ENCODE peak calls at places on chromosomes 1 and 21, in five cellular contexts. H is left ventricle myocardium inferior, I is testis, W is right atrium auricular region, D is cardiac muscle cell. G is an unnamed sample.
A peak's percentile ranks its signal among the peaks of the same experiment; 100 is the strongest.

GRCh38 chr1:210248341-210248740 is 15.7 kb downstream of the SERTAD4 start:
- DNase-seq in H (no peak), I (no peak), W (no peak), D (no peak), G (no peak)

GRCh38 chr1:219726480-219727272 is 113.8 kb upstream of the ZC3H11B start:
- DNase-seq in H (no peak), I (no peak), W (no peak), D (no peak), G (no peak)

GRCh38 chr1:224565611-224566406 is 50.3 kb upstream of the CNIH3 start:
- DNase-seq in H (no peak), I (no peak), W (no peak), D (no peak), G (no peak)

GRCh38 chr1:1072849-1073742 is 1.0 kb downstream of the RNF223 start:
- DNase-seq in H (no peak), I (no peak), W (no peak), D (no peak), G (no peak)

GRCh38 chr1:165490175-165490574 is 45.2 kb upstream of the RXRG start:
- DNase-seq in H (peak; percentile 83), I (peak; percentile 61), W (peak; percentile 72), D (no peak), G (peak; percentile 26)

GRCh38 chr1:172040466-172040865 is 199.2 kb downstream of the DNM3 start:
- DNase-seq in H (no peak), I (no peak), W (no peak), D (no peak), G (no peak)

GRCh38 chr1:155170806-155171205 is 2.3 kb downstream of the KRTCAP2 start:
- DNase-seq in H (no peak), I (no peak), W (peak; percentile 40), D (no peak), G (no peak)

GRCh38 chr1:225881081-225882007 is 836 bp downstream of the TMEM63A start:
- DNase-seq in H (peak; percentile 61), I (peak; percentile 32), W (no peak), D (peak; percentile 47), G (peak; percentile 74)

GRCh38 chr1:54227091-54227602 is 27.2 kb downstream of the MRPL37 start:
- DNase-seq in H (no peak), I (peak; percentile 56), W (no peak), D (no peak), G (no peak)

GRCh38 chr1:184503221-184503749 is 116.5 kb downstream of the C1orf21 start:
- DNase-seq in H (no peak), I (no peak), W (no peak), D (no peak), G (no peak)

GRCh38 chr1:87949711-87950110 is 621.0 kb downstream of the LMO4 start:
- DNase-seq in H (no peak), I (no peak), W (no peak), D (no peak), G (no peak)

GRCh38 chr1:217435159-217435558 is 195.7 kb downstream of the GPATCH2 start:
- DNase-seq in H (no peak), I (no peak), W (no peak), D (no peak), G (no peak)

GRCh38 chr1:180247061-180247460 is 17.0 kb downstream of the LHX4 start:
- DNase-seq in H (no peak), I (no peak), W (no peak), D (no peak), G (no peak)

GRCh38 chr21:43740497-43741156 is 21.7 kb downstream of the PDXK start:
- DNase-seq in H (no peak), I (peak; percentile 90), W (no peak), D (peak; percentile 87), G (peak; percentile 71)

GRCh38 chr1:84972377-84972987 is 24.4 kb downstream of the MCOLN2 start:
- DNase-seq in H (no peak), I (no peak), W (no peak), D (no peak), G (no peak)

GRCh38 chr1:93483606-93484005 is 35.7 kb downstream of the FNBP1L start:
- DNase-seq in H (no peak), I (no peak), W (no peak), D (no peak), G (no peak)

GRCh38 chr21:26835027-26835713 is 10.0 kb downstream of the ADAMTS1 start:
- DNase-seq in H (no peak), I (no peak), W (no peak), D (no peak), G (peak; percentile 67)

GRCh38 chr1:226678701-226679100 is 60.4 kb downstream of the ITPKB start:
- DNase-seq in H (no peak), I (no peak), W (no peak), D (no peak), G (no peak)

GRCh38 chr1:114470681-114471080 is 40.3 kb downstream of the TRIM33 start:
- DNase-seq in H (no peak), I (no peak), W (no peak), D (no peak), G (no peak)

GRCh38 chr1:159040893-159041724 is 31.4 kb downstream of the IFI16 start:
- DNase-seq in H (no peak), I (no peak), W (no peak), D (no peak), G (no peak)

GRCh38 chr1:205271745-205272144 is 44.0 kb downstream of the TMCC2 start:
- DNase-seq in H (no peak), I (no peak), W (no peak), D (no peak), G (no peak)
- H3K27ac ChIP-seq in H (no peak overlapping the region), I (no peak overlapping the region), W (no peak overlapping the region), D (no peak overlapping the region), G (no peak overlapping the region)

GRCh38 chr1:2826316-2826715 is 24.8 kb upstream of the TTC34 start:
- DNase-seq in H (no peak), I (no peak), W (no peak), D (no peak), G (no peak)
- H3K9me3 ChIP-seq in H (peaks cover 22% of the 10 kb centered on the region), I (no peaks in the 10 kb centered on the region), W (no peaks in the 10 kb centered on the region), D (no peaks in the 10 kb centered on the region), G (no peaks in the 10 kb centered on the region)

GRCh38 chr1:40476924-40477679 is at the start of gene ZFP69:
- DNase-seq in H (peak; percentile 82), I (peak; percentile 83), W (peak; percentile 62), D (peak; percentile 81), G (peak; percentile 76)
- H3K27ac ChIP-seq in H (peak within 1 kb of the TSS; percentile 74), I (peak within 1 kb of the TSS; percentile 65), W (peak within 1 kb of the TSS; percentile 35), D (peak within 1 kb of the TSS; percentile 38), G (no peak within 1 kb of the TSS)

GRCh38 chr21:23899561-23899960 is 1707.7 kb downstream of the MRPL39 start:
- DNase-seq in H (no peak), I (no peak), W (no peak), D (no peak), G (no peak)

DNA sequence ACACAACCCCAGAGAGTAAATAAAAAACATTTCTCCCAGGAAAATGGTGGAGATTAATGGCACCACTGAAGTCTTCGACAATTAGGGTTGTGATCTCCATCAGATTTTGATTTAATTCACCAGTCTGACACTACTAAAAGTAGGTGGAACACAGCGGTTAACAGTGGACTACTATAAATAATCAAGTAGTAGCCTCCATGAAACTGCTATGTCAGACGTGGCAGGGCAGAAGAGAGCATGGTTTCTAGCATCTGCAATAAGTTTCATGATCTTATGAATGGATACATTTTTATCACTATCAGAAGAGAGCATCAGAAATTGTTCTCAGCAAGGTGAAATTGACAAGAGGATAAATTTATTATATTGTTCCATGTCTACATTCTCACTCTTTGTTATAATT is 1706.6 kb downstream of the MRPL39 start:
- DNase-seq in H (no peak), I (no peak), W (no peak), D (no peak), G (no peak)
- H3K9me3 ChIP-seq in H (peaks cover 8% of the 10 kb centered on the region), I (no peaks in the 10 kb centered on the region), W (no peaks in the 10 kb centered on the region), D (no peaks in the 10 kb centered on the region), G (no peaks in the 10 kb centered on the region)

DNA sequence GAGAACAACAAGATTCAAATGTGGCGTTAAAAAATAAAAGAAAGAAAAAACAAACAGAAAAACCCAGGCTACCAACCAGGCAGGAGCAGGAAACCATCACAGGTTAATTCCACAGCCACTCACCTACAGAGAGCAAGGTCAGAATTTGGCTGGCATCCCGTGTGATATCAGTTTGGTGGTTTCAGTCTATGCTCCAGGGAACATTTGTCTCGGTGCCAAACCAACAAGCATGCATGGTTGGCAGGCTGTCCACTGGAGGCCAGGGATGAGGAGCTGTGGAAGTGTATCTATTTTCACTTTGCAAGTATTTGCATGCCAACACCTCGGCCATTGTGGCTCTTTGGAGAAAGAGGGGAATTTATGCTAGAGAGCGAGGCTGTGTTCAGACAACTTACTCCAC is 53.1 kb upstream of the PROX1 start:
- DNase-seq in H (peak; percentile 66), I (peak; percentile 68), W (no peak), D (no peak), G (no peak)
- H3K27ac ChIP-seq in H (peak overlapping the region; percentile 60), I (no peak overlapping the region), W (no peak overlapping the region), D (no peak overlapping the region), G (no peak overlapping the region)

DNA sequence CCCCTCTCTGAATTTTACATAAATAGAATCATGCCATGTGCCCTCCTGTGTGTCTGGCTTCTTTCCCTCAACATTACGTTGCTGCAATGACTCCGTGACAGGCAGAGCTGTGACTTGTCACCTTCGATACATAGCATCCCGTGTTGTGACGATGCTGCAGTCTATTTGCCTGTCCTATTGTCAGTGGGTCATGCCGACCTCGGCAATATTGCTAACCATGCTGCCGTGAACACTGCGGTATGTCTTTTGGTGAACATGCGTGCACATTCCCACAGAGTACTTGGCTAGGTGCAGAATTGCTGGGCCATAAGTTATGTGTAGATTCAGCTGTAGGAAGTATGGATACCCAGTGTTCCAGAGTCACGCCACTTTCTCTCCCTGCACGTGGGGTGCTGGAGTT is 36.3 kb upstream of the TTC34 start:
- DNase-seq in H (no peak), I (no peak), W (no peak), D (no peak), G (no peak)
- H3K9me3 ChIP-seq in H (peaks cover 10% of the 10 kb centered on the region), I (no peaks in the 10 kb centered on the region), W (no peaks in the 10 kb centered on the region), D (no peaks in the 10 kb centered on the region), G (no peaks in the 10 kb centered on the region)

GRCh38 chr1:168708698-168709406 is 20.2 kb downstream of the DPT start:
- DNase-seq in H (no peak), I (no peak), W (no peak), D (no peak), G (no peak)
- H3K27ac ChIP-seq in H (peak overlapping the region; percentile 71), I (no peak overlapping the region), W (peak overlapping the region; percentile 29), D (no peak overlapping the region), G (no peak overlapping the region)

G was measured in ovary.